ENCODE peak calls at places on chromosome 12, in six cellular contexts. One of them, this sample, is unnamed.

GRCh38 chr12:44930972-44931600 is 55.0 kb upstream of the NELL2 start:
- DNase-seq in activated CD8-positive, alpha-beta memory T cell treated with anti-CD3 and anti-CD28 coated beads, Interleukin-2, amount 50 U/mL, for 4 hours: no peak
- DNase-seq in NCI-H1436 treated with DMSO at 0.1 percent for 48 hours: peak
- DNase-seq in NCI-H1092: peak
- DNase-seq in breast epithelium: no peak
- DNase-seq in activated naive CD8-positive, alpha-beta T cell treated with anti-CD3 and anti-CD28 coated beads, Interleukin-2, amount 50 U/mL, for 24 hours: no peak
- DNase-seq in this sample: peak

GRCh38 chr12:124195226-124195938 is 99.5 kb upstream of the RFLNA start:
- DNase-seq in activated CD8-positive, alpha-beta memory T cell treated with anti-CD3 and anti-CD28 coated beads, Interleukin-2, amount 50 U/mL, for 4 hours: no peak
- DNase-seq in NCI-H1436 treated with DMSO at 0.1 percent for 48 hours: no peak
- DNase-seq in NCI-H1092: no peak
- DNase-seq in breast epithelium: no peak
- DNase-seq in activated naive CD8-positive, alpha-beta T cell treated with anti-CD3 and anti-CD28 coated beads, Interleukin-2, amount 50 U/mL, for 24 hours: no peak
- DNase-seq in this sample: no peak

GRCh38 chr12:71693126-71693525 is 7.2 kb downstream of the TMEM19 start:
- DNase-seq in activated CD8-positive, alpha-beta memory T cell treated with anti-CD3 and anti-CD28 coated beads, Interleukin-2, amount 50 U/mL, for 4 hours: no peak
- DNase-seq in NCI-H1436 treated with DMSO at 0.1 percent for 48 hours: no peak
- DNase-seq in NCI-H1092: no peak
- DNase-seq in breast epithelium: no peak
- DNase-seq in activated naive CD8-positive, alpha-beta T cell treated with anti-CD3 and anti-CD28 coated beads, Interleukin-2, amount 50 U/mL, for 24 hours: no peak
- DNase-seq in this sample: no peak

GRCh38 chr12:110728628-110729027 is 14.1 kb downstream of the PPP1CC start:
- DNase-seq in activated CD8-positive, alpha-beta memory T cell treated with anti-CD3 and anti-CD28 coated beads, Interleukin-2, amount 50 U/mL, for 4 hours: no peak
- DNase-seq in NCI-H1436 treated with DMSO at 0.1 percent for 48 hours: no peak
- DNase-seq in NCI-H1092: no peak
- DNase-seq in breast epithelium: no peak
- DNase-seq in activated naive CD8-positive, alpha-beta T cell treated with anti-CD3 and anti-CD28 coated beads, Interleukin-2, amount 50 U/mL, for 24 hours: no peak
- DNase-seq in this sample: no peak

GRCh38 chr12:6708968-6709394 is 8.4 kb upstream of the PIANP start:
- DNase-seq in activated CD8-positive, alpha-beta memory T cell treated with anti-CD3 and anti-CD28 coated beads, Interleukin-2, amount 50 U/mL, for 4 hours: no peak
- DNase-seq in NCI-H1436 treated with DMSO at 0.1 percent for 48 hours: no peak
- DNase-seq in NCI-H1092: no peak
- DNase-seq in breast epithelium: no peak
- DNase-seq in activated naive CD8-positive, alpha-beta T cell treated with anti-CD3 and anti-CD28 coated beads, Interleukin-2, amount 50 U/mL, for 24 hours: no peak
- DNase-seq in this sample: no peak

GRCh38 chr12:49930515-49931288 is 19.8 kb upstream of the AQP2 start:
- DNase-seq in activated CD8-positive, alpha-beta memory T cell treated with anti-CD3 and anti-CD28 coated beads, Interleukin-2, amount 50 U/mL, for 4 hours: no peak
- DNase-seq in NCI-H1436 treated with DMSO at 0.1 percent for 48 hours: no peak
- DNase-seq in NCI-H1092: no peak
- DNase-seq in breast epithelium: no peak
- DNase-seq in activated naive CD8-positive, alpha-beta T cell treated with anti-CD3 and anti-CD28 coated beads, Interleukin-2, amount 50 U/mL, for 24 hours: no peak
- DNase-seq in this sample: no peak

GRCh38 chr12:132164426-132164825 is 20.2 kb downstream of the NOC4L start:
- DNase-seq in activated CD8-positive, alpha-beta memory T cell treated with anti-CD3 and anti-CD28 coated beads, Interleukin-2, amount 50 U/mL, for 4 hours: no peak
- DNase-seq in NCI-H1436 treated with DMSO at 0.1 percent for 48 hours: no peak
- DNase-seq in NCI-H1092: no peak
- DNase-seq in breast epithelium: no peak
- DNase-seq in activated naive CD8-positive, alpha-beta T cell treated with anti-CD3 and anti-CD28 coated beads, Interleukin-2, amount 50 U/mL, for 24 hours: no peak
- DNase-seq in this sample: no peak

GRCh38 chr12:27521066-27521465 is 2.9 kb upstream of the PPFIBP1 start:
- DNase-seq in activated CD8-positive, alpha-beta memory T cell treated with anti-CD3 and anti-CD28 coated beads, Interleukin-2, amount 50 U/mL, for 4 hours: no peak
- DNase-seq in NCI-H1436 treated with DMSO at 0.1 percent for 48 hours: no peak
- DNase-seq in NCI-H1092: no peak
- DNase-seq in breast epithelium: no peak
- DNase-seq in activated naive CD8-positive, alpha-beta T cell treated with anti-CD3 and anti-CD28 coated beads, Interleukin-2, amount 50 U/mL, for 24 hours: no peak
- DNase-seq in this sample: no peak

GRCh38 chr12:118549506-118550109 is 173.3 kb downstream of the SUDS3 start:
- DNase-seq in activated CD8-positive, alpha-beta memory T cell treated with anti-CD3 and anti-CD28 coated beads, Interleukin-2, amount 50 U/mL, for 4 hours: no peak
- DNase-seq in NCI-H1436 treated with DMSO at 0.1 percent for 48 hours: no peak
- DNase-seq in NCI-H1092: no peak
- DNase-seq in breast epithelium: no peak
- DNase-seq in activated naive CD8-positive, alpha-beta T cell treated with anti-CD3 and anti-CD28 coated beads, Interleukin-2, amount 50 U/mL, for 24 hours: no peak
- DNase-seq in this sample: no peak

GRCh38 chr12:49917788-49918173 is 14.1 kb upstream of the FAIM2 start:
- DNase-seq in activated CD8-positive, alpha-beta memory T cell treated with anti-CD3 and anti-CD28 coated beads, Interleukin-2, amount 50 U/mL, for 4 hours: no peak
- DNase-seq in NCI-H1436 treated with DMSO at 0.1 percent for 48 hours: no peak
- DNase-seq in NCI-H1092: no peak
- DNase-seq in breast epithelium: peak
- DNase-seq in activated naive CD8-positive, alpha-beta T cell treated with anti-CD3 and anti-CD28 coated beads, Interleukin-2, amount 50 U/mL, for 24 hours: no peak
- DNase-seq in this sample: no peak

GRCh38 chr12:117096643-117097042 is 2.6 kb downstream of the TESC start:
- DNase-seq in activated CD8-positive, alpha-beta memory T cell treated with anti-CD3 and anti-CD28 coated beads, Interleukin-2, amount 50 U/mL, for 4 hours: no peak
- DNase-seq in NCI-H1436 treated with DMSO at 0.1 percent for 48 hours: no peak
- DNase-seq in NCI-H1092: no peak
- DNase-seq in breast epithelium: no peak
- DNase-seq in activated naive CD8-positive, alpha-beta T cell treated with anti-CD3 and anti-CD28 coated beads, Interleukin-2, amount 50 U/mL, for 24 hours: no peak
- DNase-seq in this sample: no peak